ENCODE peak calls at places on chromosomes 4 and X, in eight cellular contexts. J, U, F, Z, K, Y, I and W are unnamed samples.

GRCh38 chr4:16995451-16995850 is 97.0 kb upstream of the LDB2 start:
- DNase-seq in J (peak), Z (peak), U (no peak), I (no peak), F (no peak), Y (no peak), K (no peak), W (no peak)

GRCh38 chr4:180407273-180407885 is 1835.8 kb upstream of the TENM3 start:
- DNase-seq in I (no peak), U (no peak), Z (no peak), J (no peak), F (no peak), Y (no peak), K (no peak), W (no peak)

GRCh38 chr4:177117256-177117655 is 192.4 kb upstream of the NEIL3 start:
- DNase-seq in I (no peak), K (no peak), Z (no peak), J (no peak), U (no peak), Y (peak), F (no peak), W (no peak)

GRCh38 chrX:153245288-153245731 is 66.2 kb downstream of the MAGEA1 start:
- DNase-seq in F (no peak), Y (peak), U (peak), Z (peak), J (no peak), I (no peak), K (no peak), W (peak)

GRCh38 chrX:56314334-56314733 is 82.2 kb downstream of the KLF8 start:
- DNase-seq in J (no peak), F (no peak), Y (no peak), U (no peak), K (peak), I (no peak), Z (no peak), W (peak)

GRCh38 chr4:15396157-15396800 is 31.6 kb upstream of the C1QTNF7 start:
- DNase-seq in Z (peak), U (peak), F (peak), J (peak), Y (peak), K (peak), I (peak), W (peak)

GRCh38 chrX:47723689-47724088 is 64.7 kb upstream of the UXT start:
- DNase-seq in U (no peak), K (peak), Z (peak), I (no peak), F (no peak), Y (no peak), J (no peak), W (no peak)

GRCh38 chr4:189845145-189845846 is 95.4 kb upstream of the FRG1 start:
- DNase-seq in Z (no peak), J (peak), F (peak), K (no peak), U (no peak), Y (no peak), I (no peak), W (no peak)

GRCh38 chrX:72306851-72307645 is 1.3 kb upstream of the CITED1 start:
- DNase-seq in Z (peak), K (peak), F (peak), I (no peak), Y (peak), U (peak), J (peak), W (peak)

GRCh38 chr4:109931318-109931717 is 18.6 kb downstream of the EGF start:
- DNase-seq in F (no peak), J (no peak), Y (no peak), K (no peak), Z (no peak), I (no peak), U (no peak), W (no peak)

GRCh38 chr4:78691971-78692814 is 84.0 kb upstream of the BMP2K start:
- DNase-seq in J (peak), U (no peak), K (no peak), F (peak), Y (no peak), Z (no peak), I (no peak), W (no peak)

GRCh38 chr4:189974056-189974455 is 33.4 kb downstream of the FRG1 start:
- DNase-seq in I (no peak), K (no peak), F (no peak), Y (no peak), J (peak), Z (no peak), U (peak), W (peak)

GRCh38 chrX:46941341-46941740 is 29.1 kb downstream of the JADE3 start:
- DNase-seq in I (no peak), J (no peak), U (no peak), K (no peak), Z (no peak), Y (no peak), F (no peak), W (peak)

GRCh38 chrX:127128282-127128681 is 308.8 kb downstream of the PRR32 start:
- DNase-seq in I (no peak), J (no peak), F (no peak), Y (no peak), U (no peak), Z (peak), K (no peak), W (no peak)

GRCh38 chr4:509374-509676 is 10.3 kb downstream of the PIGG start:
- DNase-seq in Z (no peak), K (no peak), U (no peak), I (no peak), F (no peak), Y (no peak), J (no peak), W (no peak)

GRCh38 chr4:101604976-101605375 is 185.6 kb upstream of the BANK1 start:
- DNase-seq in K (no peak), Z (no peak), U (no peak), F (no peak), I (no peak), Y (no peak), J (no peak), W (peak)

GRCh38 chrX:141960573-141960972 is 56.9 kb downstream of the MAGEC1 start:
- DNase-seq in I (no peak), U (no peak), K (no peak), F (no peak), Z (no peak), Y (no peak), J (no peak), W (peak)

GRCh38 chrX:22462959-22463358 is 190.2 kb downstream of the CBLL2 start:
- DNase-seq in Z (no peak), F (no peak), I (no peak), U (no peak), J (no peak), K (no peak), Y (no peak), W (no peak)

GRCh38 chrX:103396186-103396585 is 19.8 kb downstream of the BEX3 start:
- DNase-seq in F (peak), I (no peak), Y (no peak), J (peak), Z (no peak), K (no peak), U (peak), W (peak)

GRCh38 chr4:186755550-186756519 is 32.2 kb upstream of the FAT1 start:
- DNase-seq in K (no peak), Z (no peak), U (no peak), F (peak), I (no peak), J (no peak), Y (no peak), W (no peak)

GRCh38 chr4:169005453-169006099 is 4.5 kb downstream of the CBR4 start:
- DNase-seq in Y (no peak), U (no peak), Z (no peak), J (peak), I (no peak), F (peak), K (no peak), W (no peak)

GRCh38 chr4:12595986-12596385 is 888.2 kb downstream of the RAB28 start:
- DNase-seq in K (no peak), F (no peak), Y (no peak), I (no peak), U (no peak), Z (peak), J (no peak), W (no peak)

GRCh38 chr4:118772149-118773081 is 63.5 kb downstream of the SEC24D start:
- DNase-seq in K (no peak), Z (no peak), J (peak), I (no peak), Y (no peak), F (peak), U (no peak), W (peak)

GRCh38 chr4:73943555-73943954 is 38.3 kb downstream of the PF4 start:
- DNase-seq in Z (no peak), I (no peak), J (no peak), U (no peak), F (no peak), K (no peak), Y (no peak), W (no peak)

GRCh38 chr4:152516156-152516555 is 19.7 kb downstream of the FBXW7 start:
- DNase-seq in F (no peak), K (no peak), Y (no peak), I (no peak), J (peak), Z (peak), U (no peak), W (peak)

GRCh38 chr4:16661813-16662212 is 236.6 kb downstream of the LDB2 start:
- DNase-seq in Y (no peak), F (no peak), I (no peak), K (no peak), Z (no peak), U (no peak), J (no peak), W (peak)

GRCh38 chr4:167000141-167000852 is 234.0 kb downstream of the SPOCK3 start:
- DNase-seq in Z (no peak), Y (no peak), K (no peak), J (no peak), I (no peak), U (peak), F (no peak), W (peak)

GRCh38 chrX:139429913-139430312 is 100.6 kb upstream of the F9 start:
- DNase-seq in Y (no peak), I (no peak), K (no peak), F (no peak), Z (no peak), U (peak), J (peak), W (peak)

GRCh38 chrX:133370719-133371275 is 44.5 kb downstream of the GPC4 start:
- DNase-seq in Y (no peak), K (no peak), F (no peak), U (no peak), Z (no peak), J (no peak), I (no peak), W (peak)

GRCh38 chrX:41923925-41924693 is 755 bp upstream of the CASK start:
- DNase-seq in F (peak), J (peak), K (peak), Z (peak), I (peak), Y (no peak), U (peak), W (peak)

GRCh38 chrX:84469226-84469625 is 33.0 kb downstream of the HDX start:
- DNase-seq in I (no peak), U (no peak), Y (no peak), J (peak), F (peak), Z (no peak), K (no peak), W (peak)

GRCh38 chr4:128510850-128511249 is 223.2 kb upstream of the PGRMC2 start:
- DNase-seq in J (no peak), Z (no peak), U (no peak), I (no peak), Y (no peak), K (no peak), F (no peak), W (no peak)

GRCh38 chrX:143634701-143635442 is 1.0 kb downstream of the SLITRK4 start:
- DNase-seq in I (no peak), J (no peak), F (no peak), U (no peak), Y (peak), K (no peak), Z (peak), W (no peak)

GRCh38 chr4:54004463-54004862 is 59.9 kb downstream of the CHIC2 start:
- DNase-seq in U (no peak), I (no peak), K (no peak), J (peak), Z (no peak), Y (no peak), F (peak), W (no peak)

GRCh38 chr4:139950568-139950967 is 203.4 kb downstream of the MAML3 start:
- DNase-seq in K (peak), U (peak), F (no peak), J (peak), Z (no peak), Y (no peak), I (no peak), W (peak)

GRCh38 chr4:91764085-91764484 is 539.7 kb upstream of the GRID2 start:
- DNase-seq in I (no peak), K (no peak), Z (no peak), J (no peak), U (no peak), F (no peak), Y (no peak), W (no peak)